ENCODE peak calls at places on chromosomes 2 and 18, in six cellular contexts. O is GM10248; A is germinal center; W is memory B cell; P is stimulated activated CD4-positive, alpha-beta T cell treated with anti-CD3 and anti-CD28 coated beads, Interleukin-15, amount 100 ng/mL, for 24 hours; J is NCI-H524. L is an unnamed sample.

GRCh38 chr2:98476192-98476868 is 31.7 kb downstream of the INPP4A start:
- DNase-seq in O (peak), A (no peak), W (no peak), P (no peak), J (peak), L (no peak)

GRCh38 chr2:224865016-224865415 is 148.9 kb upstream of the CCDC195 start:
- DNase-seq in O (no peak), A (no peak), W (no peak), P (no peak), J (no peak), L (no peak)

GRCh38 chr2:15939854-15940660 is at the start of gene MYCN:
- DNase-seq in O (no peak), A (no peak), W (no peak), P (peak), J (peak), L (peak)

GRCh38 chr18:46338213-46338612 is 234.0 kb downstream of the HAUS1 start:
- DNase-seq in O (no peak), A (no peak), W (no peak), P (no peak), J (peak), L (no peak)

GRCh38 chr2:202185816-202186221 is 52.6 kb downstream of the SUMO1 start:
- DNase-seq in O (no peak), A (no peak), W (no peak), P (no peak), J (no peak), L (no peak)

GRCh38 chr2:200274116-200275075 is 32.1 kb upstream of the SPATS2L start:
- DNase-seq in O (no peak), A (no peak), W (no peak), P (no peak), J (no peak), L (no peak)

GRCh38 chr2:76958749-76959148 is 563.4 kb downstream of the LRRTM4 start:
- DNase-seq in O (no peak), A (no peak), W (no peak), P (no peak), J (no peak), L (no peak)

GRCh38 chr2:9739508-9739907 is 103.8 kb upstream of the TAF1B start:
- DNase-seq in O (peak), A (peak), W (no peak), P (peak), J (peak), L (no peak)

GRCh38 chr18:34600118-34600517 is 110.0 kb upstream of the DTNA start:
- DNase-seq in O (no peak), A (no peak), W (no peak), P (no peak), J (no peak), L (no peak)

GRCh38 chr18:3995476-3996102 is 459.5 kb downstream of the DLGAP1 start:
- DNase-seq in O (peak), A (peak), W (peak), P (peak), J (peak), L (no peak)